ENCODE peak calls at places on chromosomes 2 and 18, in ten cellular contexts. I is Caco-2; E is HCT116; C is small intestine; J is Panc1; P is mammary epithelial cell; O is psoas muscle; W is left ventricle myocardium inferior; L is CD4-positive, alpha-beta T cell; R is upper lobe of right lung. Y is an unnamed sample.

GRCh38 chr2:222518570-222519381 is 94.4 kb downstream of the SGPP2 start:
- DNase-seq in I (no peak), W (no peak), P (peak; percentile 94), J (no peak), O (no peak), E (peak; percentile 10), C (peak; percentile 92), R (no peak), L (no peak), Y (peak; percentile 41)

GRCh38 chr18:13216732-13217465 is 1.7 kb upstream of the LDLRAD4 start:
- DNase-seq in E (no peak), L (peak; percentile 17), R (peak; percentile 74), J (no peak), W (peak; percentile 59), O (peak; percentile 79), P (no peak), I (no peak), C (peak; percentile 40), Y (peak; percentile 77)

GRCh38 chr18:5601188-5601624 is 57.4 kb upstream of the EPB41L3 start:
- DNase-seq in I (peak; percentile 46), C (peak; percentile 93), J (no peak), L (no peak), R (no peak), W (no peak), P (no peak), O (no peak), E (no peak), Y (peak; percentile 69)

GRCh38 chr18:944440-944839 is 39.8 kb downstream of the ADCYAP1 start:
- DNase-seq in I (no peak), L (no peak), R (no peak), W (no peak), J (no peak), O (no peak), P (peak; percentile 84), E (no peak), C (no peak), Y (no peak)

GRCh38 chr2:100895402-100895801 is 75.5 kb downstream of the NPAS2 start:
- DNase-seq in W (peak; percentile 67), J (no peak), O (no peak), P (no peak), R (no peak), E (no peak), I (no peak), C (peak; percentile 55), L (no peak), Y (no peak)

GRCh38 chr2:198017068-198017467 is 212.7 kb downstream of the PLCL1 start:
- DNase-seq in J (no peak), E (no peak), C (no peak), P (no peak), O (no peak), I (no peak), W (no peak), R (no peak), L (no peak), Y (no peak)

GRCh38 chr18:56124186-56124585 is 514.2 kb downstream of the TXNL1 start:
- DNase-seq in I (no peak), C (no peak), J (no peak), P (peak; percentile 92), E (no peak), W (no peak), L (no peak), O (no peak), R (no peak), Y (no peak)

GRCh38 chr18:33470229-33470628 is 29.7 kb upstream of the CCDC178 start:
- DNase-seq in L (no peak), W (no peak), I (no peak), E (no peak), J (no peak), O (no peak), P (peak; percentile 5), R (no peak), C (no peak), Y (no peak)

GRCh38 chr2:37688771-37689468 is 17.5 kb upstream of the CDC42EP3 start:
- DNase-seq in C (no peak), O (no peak), E (no peak), L (no peak), J (peak; percentile 67), W (no peak), I (peak; percentile 82), R (no peak), P (peak; percentile 78), Y (peak; percentile 47)

GRCh38 chr2:212953170-212953920 is 198.1 kb downstream of the IKZF2 start:
- DNase-seq in P (no peak), R (no peak), W (no peak), O (no peak), E (no peak), J (no peak), C (no peak), L (no peak), I (peak; percentile 37), Y (no peak)

GRCh38 chr18:12416108-12416729 is 8.5 kb downstream of the PRELID3A start:
- DNase-seq in R (no peak), E (no peak), L (no peak), C (no peak), J (no peak), W (no peak), P (no peak), I (no peak), O (no peak), Y (no peak)

GRCh38 chr2:9462872-9463697 is 11.3 kb upstream of the IAH1 start:
- DNase-seq in W (no peak), E (no peak), O (no peak), I (no peak), P (no peak), C (no peak), J (no peak), L (no peak), R (no peak), Y (no peak)

GRCh38 chr2:45675130-45675812 is 23.8 kb downstream of the PRKCE start:
- DNase-seq in R (peak; percentile 67), L (no peak), O (no peak), I (peak; percentile 49), J (no peak), E (peak; percentile 57), C (peak; percentile 90), W (peak; percentile 29), P (peak; percentile 84), Y (peak; percentile 52)

GRCh38 chr2:189013677-189014380 is 39.7 kb downstream of the COL3A1 start:
- DNase-seq in W (no peak), O (no peak), L (no peak), C (no peak), P (no peak), E (no peak), R (no peak), I (no peak), J (no peak), Y (no peak)

GRCh38 chr2:62741954-62742722 is 36.6 kb downstream of the EHBP1 start:
- DNase-seq in E (no peak), O (no peak), J (no peak), R (no peak), P (no peak), L (no peak), C (no peak), W (no peak), I (no peak), Y (no peak)

GRCh38 chr18:55499526-55499925 is 88.5 kb downstream of the TCF4 start:
- DNase-seq in C (no peak), L (no peak), O (no peak), E (no peak), R (no peak), W (no peak), P (no peak), J (no peak), I (no peak), Y (no peak)

GRCh38 chr2:49978341-49978740 is 824.0 kb upstream of the FSHR start:
- DNase-seq in J (no peak), L (no peak), C (no peak), W (no peak), E (no peak), I (no peak), R (no peak), O (no peak), P (no peak), Y (no peak)

GRCh38 chr18:4060427-4061281 is 394.5 kb downstream of the DLGAP1 start:
- DNase-seq in C (no peak), I (no peak), L (no peak), E (no peak), R (no peak), W (no peak), P (no peak), J (no peak), O (no peak), Y (no peak)
- H3K9me3 ChIP-seq in C (peaks cover 3% of the 10 kb centered on the region), I (peaks cover 20% of the 10 kb centered on the region), L (peaks cover under 1% of the 10 kb centered on the region), E (peaks cover 15% of the 10 kb centered on the region), R (peaks cover 8% of the 10 kb centered on the region), W (peaks cover 34% of the 10 kb centered on the region), P (peaks cover 12% of the 10 kb centered on the region), J (peaks cover 15% of the 10 kb centered on the region), O (peaks cover 2% of the 10 kb centered on the region), Y (peaks cover 9% of the 10 kb centered on the region)

DNA sequence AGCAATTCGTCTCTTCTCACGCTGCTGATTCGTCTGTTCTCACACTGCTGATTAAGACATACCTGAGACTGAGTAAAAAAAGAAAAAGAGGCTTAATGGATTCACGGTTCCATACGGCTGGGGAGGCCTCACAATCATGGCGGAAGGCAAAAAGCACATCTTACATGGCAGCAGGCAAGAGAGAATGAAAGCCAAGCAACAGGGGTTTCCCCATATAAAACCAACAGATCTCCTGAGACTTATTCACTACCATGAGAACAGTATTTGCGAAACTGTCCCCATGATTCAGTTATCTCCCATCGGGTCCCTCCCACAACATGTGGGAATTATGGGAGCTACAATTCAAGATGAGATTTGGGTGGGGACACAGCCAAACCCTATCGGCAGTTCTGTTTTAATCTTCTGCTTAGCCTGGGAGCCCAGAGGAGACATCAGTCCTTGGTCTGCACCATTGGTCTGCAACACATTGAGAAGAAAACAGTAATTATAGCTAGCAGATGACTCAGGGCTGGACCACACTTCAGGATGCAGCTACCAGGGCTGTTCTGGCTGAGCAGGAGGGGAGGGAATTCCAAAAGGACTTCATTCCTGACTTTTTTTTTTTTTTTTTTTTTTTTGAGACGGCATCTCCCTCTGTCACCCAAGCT is 69.4 kb downstream of the CABLES1 start:
- DNase-seq in E (no peak), C (no peak), W (no peak), J (no peak), R (no peak), I (no peak), P (no peak), O (no peak), L (no peak), Y (no peak)
- H3K9me3 ChIP-seq in E (no peaks in the 10 kb centered on the region), C (no peaks in the 10 kb centered on the region), W (peaks cover 11% of the 10 kb centered on the region), J (no peaks in the 10 kb centered on the region), R (no peaks in the 10 kb centered on the region), I (no peaks in the 10 kb centered on the region), P (no peaks in the 10 kb centered on the region), O (no peaks in the 10 kb centered on the region), L (no peaks in the 10 kb centered on the region), Y (no peaks in the 10 kb centered on the region)

GRCh38 chr18:66473882-66474281 is 130.0 kb downstream of the CDH19 start:
- DNase-seq in J (no peak), W (no peak), E (no peak), C (no peak), I (no peak), P (no peak), O (no peak), R (no peak), L (no peak), Y (no peak)
- H3K9me3 ChIP-seq in J (no peaks in the 10 kb centered on the region), W (peaks cover 5% of the 10 kb centered on the region), E (no peaks in the 10 kb centered on the region), C (no peaks in the 10 kb centered on the region), I (no peaks in the 10 kb centered on the region), P (no peaks in the 10 kb centered on the region), O (no peaks in the 10 kb centered on the region), R (no peaks in the 10 kb centered on the region), L (no peaks in the 10 kb centered on the region), Y (no peaks in the 10 kb centered on the region)

DNA sequence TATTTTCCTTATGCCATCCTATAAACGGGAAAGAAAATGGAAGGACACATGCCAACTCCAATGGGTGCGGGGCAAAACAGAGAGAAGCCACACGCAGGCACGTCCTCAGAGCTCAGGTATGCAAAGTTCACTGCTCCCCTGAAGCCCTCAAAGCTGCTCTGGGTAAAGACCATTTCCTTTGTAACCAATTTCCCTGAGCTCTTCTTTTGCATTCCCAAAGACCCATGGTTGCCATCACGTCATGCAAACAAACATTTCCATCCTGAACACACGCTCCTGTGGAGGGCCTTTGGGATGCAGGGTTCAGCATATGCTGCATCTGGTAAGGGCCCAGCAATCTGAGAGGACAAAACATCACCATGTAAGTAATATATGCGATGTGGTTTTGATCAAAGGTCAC is 69.4 kb downstream of the EMILIN2 start:
- DNase-seq in J (no peak), E (no peak), C (no peak), P (no peak), W (no peak), L (no peak), O (no peak), R (no peak), I (no peak), Y (no peak)
- H3K9me3 ChIP-seq in J (no peaks in the 10 kb centered on the region), E (no peaks in the 10 kb centered on the region), C (no peaks in the 10 kb centered on the region), P (no peaks in the 10 kb centered on the region), W (no peaks in the 10 kb centered on the region), L (no peaks in the 10 kb centered on the region), O (no peaks in the 10 kb centered on the region), R (no peaks in the 10 kb centered on the region), I (no peaks in the 10 kb centered on the region), Y (no peaks in the 10 kb centered on the region)